ENCODE peak calls at places on chromosomes 11 and 22, in seven cellular contexts. T, W, C, U, Q, D and G are unnamed samples.

GRCh38 chr11:61744181-61744580 is 8.3 kb upstream of the MYRF start:
- DNase-seq in T (no peak), U (no peak), Q (no peak), D (no peak), C (no peak), W (no peak), G (no peak)

GRCh38 chr22:24405631-24406321 is 21.6 kb upstream of the ADORA2A start:
- DNase-seq in W (no peak), T (no peak), C (no peak), Q (no peak), U (no peak), D (no peak), G (no peak)

GRCh38 chr22:43880743-43881055 is 11.1 kb downstream of the PNPLA5 start:
- DNase-seq in D (no peak), W (no peak), C (no peak), T (no peak), Q (no peak), U (no peak), G (no peak)

GRCh38 chr11:8093931-8094575 is 13.0 kb downstream of the TUB start:
- DNase-seq in Q (no peak), C (no peak), W (peak; percentile 13), U (no peak), T (no peak), D (no peak), G (no peak)

GRCh38 chr22:40213478-40213877 is 35.8 kb downstream of the TNRC6B start:
- DNase-seq in U (no peak), W (no peak), T (no peak), Q (no peak), C (no peak), D (no peak), G (no peak)

GRCh38 chr11:106468531-106468930 is 391.1 kb downstream of the AASDHPPT start:
- DNase-seq in U (no peak), T (no peak), C (no peak), D (no peak), Q (no peak), W (no peak), G (no peak)

GRCh38 chr22:29520851-29521250 is 32.7 kb downstream of the THOC5 start:
- DNase-seq in D (no peak), T (no peak), U (no peak), C (no peak), W (peak; percentile 86), Q (no peak), G (peak; percentile 74)

GRCh38 chr11:120331301-120331966 is 4.8 kb upstream of the ARHGEF12 start:
- DNase-seq in C (no peak), T (no peak), W (peak; percentile 94), D (peak; percentile 94), U (no peak), Q (no peak), G (peak; percentile 94)

GRCh38 chr11:44555031-44555800 is 10.2 kb upstream of the CD82 start:
- DNase-seq in W (no peak), C (no peak), D (no peak), T (no peak), Q (no peak), U (no peak), G (no peak)

GRCh38 chr22:43005106-43005505 is 9.8 kb downstream of the PACSIN2 start:
- DNase-seq in Q (no peak), U (no peak), C (no peak), T (no peak), D (no peak), W (peak; percentile 52), G (no peak)